ENCODE peak calls at places on chromosomes 2 and 18, in nine cellular contexts. Z, Y, R, U, D, H, V, M and C are unnamed samples.

GRCh38 chr18:79217979-79218604 is 148.9 kb downstream of the ATP9B start:
- DNase-seq in Z (peak; percentile 84), Y (no peak), R (no peak), U (no peak), D (peak; percentile 27), H (peak; percentile 12), V (no peak), M (no peak), C (no peak)

GRCh38 chr18:62500174-62500573 is 22.7 kb upstream of the ZCCHC2 start:
- DNase-seq in Z (no peak), Y (no peak), R (no peak), U (no peak), D (no peak), H (no peak), V (no peak), M (no peak), C (no peak)

GRCh38 chr2:233597522-233597921 is 19.9 kb upstream of the UGT1A8 start:
- DNase-seq in Z (no peak), Y (no peak), R (no peak), U (no peak), D (no peak), H (no peak), V (no peak), M (no peak), C (no peak)

GRCh38 chr18:46264255-46264654 is 160.1 kb downstream of the HAUS1 start:
- DNase-seq in Z (no peak), Y (peak; percentile 16), R (peak; percentile 87), U (no peak), D (no peak), H (no peak), V (no peak), M (no peak), C (no peak)

GRCh38 chr18:50458796-50459195 is 84.0 kb downstream of the SKA1 start:
- DNase-seq in Z (no peak), Y (no peak), R (no peak), U (no peak), D (no peak), H (no peak), V (no peak), M (no peak), C (no peak)

GRCh38 chr2:8310557-8311455 is 371.1 kb upstream of the ID2 start:
- DNase-seq in Z (no peak), Y (no peak), R (no peak), U (no peak), D (no peak), H (no peak), V (no peak), M (no peak), C (no peak)

GRCh38 chr2:119823734-119824334 is 64.1 kb downstream of the PTPN4 start:
- DNase-seq in Z (no peak), Y (no peak), R (peak; percentile 70), U (no peak), D (no peak), H (peak; percentile 42), V (no peak), M (no peak), C (no peak)

GRCh38 chr2:188678921-188679320 is 295.3 kb upstream of the COL3A1 start:
- DNase-seq in Z (no peak), Y (no peak), R (no peak), U (no peak), D (no peak), H (no peak), V (no peak), M (no peak), C (no peak)

GRCh38 chr2:75870654-75871137 is 160.0 kb upstream of the GCFC2 start:
- DNase-seq in Z (no peak), Y (no peak), R (peak; percentile 31), U (no peak), D (no peak), H (no peak), V (no peak), M (no peak), C (no peak)

GRCh38 chr2:11343626-11344341 is 652 bp downstream of the ROCK2 start:
- DNase-seq in Z (peak; percentile 80), Y (no peak), R (peak; percentile 70), U (no peak), D (peak; percentile 32), H (peak; percentile 58), V (peak; percentile 76), M (peak; percentile 67), C (no peak)

GRCh38 chr2:171864357-171864985 is 29.6 kb downstream of the SLC25A12 start:
- DNase-seq in Z (no peak), Y (no peak), R (no peak), U (no peak), D (no peak), H (no peak), V (no peak), M (no peak), C (no peak)

GRCh38 chr2:105431367-105432088 is 32.7 kb upstream of the FHL2 start:
- DNase-seq in Z (peak; percentile 90), Y (no peak), R (no peak), U (peak; percentile 63), D (no peak), H (no peak), V (no peak), M (peak; percentile 36), C (no peak)

GRCh38 chr18:10100236-10100635 is 186.4 kb downstream of the VAPA start:
- DNase-seq in Z (no peak), Y (no peak), R (no peak), U (no peak), D (no peak), H (no peak), V (no peak), M (no peak), C (no peak)

GRCh38 chr2:112141623-112142001 is 3.4 kb downstream of the FBLN7 start:
- DNase-seq in Z (no peak), Y (no peak), R (no peak), U (no peak), D (no peak), H (no peak), V (no peak), M (no peak), C (no peak)

GRCh38 chr2:219684721-219685689 is 57.6 kb downstream of the SLC4A3 start:
- DNase-seq in Z (peak; percentile 83), Y (peak; percentile 90), R (peak; percentile 89), U (peak; percentile 81), D (peak; percentile 73), H (peak; percentile 62), V (peak; percentile 73), M (peak; percentile 75), C (peak; percentile 43)

GRCh38 chr18:56000041-56000440 is 412.0 kb upstream of the TCF4 start:
- DNase-seq in Z (no peak), Y (no peak), R (no peak), U (no peak), D (no peak), H (no peak), V (no peak), M (no peak), C (no peak)

DNA sequence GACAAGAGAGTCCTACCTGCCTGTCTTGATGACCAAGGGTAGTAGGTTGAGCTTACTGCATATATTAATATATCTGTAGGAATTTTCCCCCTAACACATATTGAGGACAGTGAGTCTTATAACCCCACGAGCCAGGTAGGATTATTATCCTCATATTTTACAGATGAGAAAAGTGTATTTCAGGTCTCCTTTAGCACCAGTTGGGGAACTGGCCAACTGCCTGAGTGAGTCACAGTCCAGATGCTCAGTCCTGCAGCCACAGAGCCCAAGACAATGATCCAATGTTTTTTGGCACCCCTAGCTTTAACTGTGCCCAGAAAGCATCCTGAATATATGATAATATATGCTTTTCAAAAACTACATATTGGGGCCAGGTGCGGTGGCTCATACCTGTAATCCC is 30.8 kb upstream of the GLS start:
- DNase-seq in Z (no peak), Y (no peak), R (no peak), U (no peak), D (no peak), H (no peak), V (no peak), M (no peak), C (no peak)
- H3K27ac ChIP-seq in Z (no peak overlapping the region), Y (no peak overlapping the region), R (no peak overlapping the region), U (no peak overlapping the region), D (no peak overlapping the region), H (no peak overlapping the region), V (no peak overlapping the region), M (no peak overlapping the region), C (no peak overlapping the region)

DNA sequence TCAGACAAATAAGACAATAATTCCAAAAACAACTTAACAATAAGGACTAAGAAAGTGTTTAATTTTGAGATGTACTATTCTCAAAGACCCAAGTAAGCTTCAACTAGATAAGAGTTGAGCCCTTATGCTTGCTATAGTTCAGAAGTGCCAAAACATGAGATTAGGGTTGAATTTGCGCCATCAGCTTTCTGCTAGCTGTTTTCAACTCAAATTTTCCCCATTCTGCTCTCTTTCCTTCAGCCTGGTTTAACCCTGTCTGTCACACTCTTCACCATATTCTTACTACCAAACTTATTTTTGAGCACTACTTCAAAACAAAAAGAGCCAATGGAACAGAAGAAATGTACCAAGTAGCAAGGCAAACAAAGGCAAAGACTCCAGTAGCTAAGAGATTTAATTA is 4.1 kb downstream of the NFE2L2 start:
- DNase-seq in Z (no peak), Y (no peak), R (no peak), U (no peak), D (no peak), H (no peak), V (no peak), M (no peak), C (no peak)
- H3K4me3 ChIP-seq in Z (no peak overlapping the region), Y (no peak overlapping the region), R (no peak overlapping the region), U (peak overlapping the region; percentile 75), D (peak overlapping the region; percentile 76), H (no peak overlapping the region), V (no peak overlapping the region), M (no peak overlapping the region), C (peak overlapping the region; percentile 75)

GRCh38 chr2:55239656-55240222 is 7.3 kb downstream of the RPS27A start:
- DNase-seq in Z (no peak), Y (no peak), R (no peak), U (no peak), D (no peak), H (no peak), V (no peak), M (no peak), C (no peak)

GRCh38 chr2:55233658-55233940 is 1.1 kb downstream of the RPS27A start:
- DNase-seq in Z (no peak), Y (no peak), R (no peak), U (no peak), D (no peak), H (no peak), V (no peak), M (no peak), C (no peak)

GRCh38 chr2:55232863-55233657 is 572 bp downstream of the RPS27A start:
- DNase-seq in Z (peak; percentile 75), Y (no peak), R (no peak), U (no peak), D (peak; percentile 43), H (peak; percentile 37), V (no peak), M (peak; percentile 57), C (no peak)

GRCh38 chr2:55235724-55236538 is 3.4 kb downstream of the RPS27A start:
- DNase-seq in Z (no peak), Y (no peak), R (no peak), U (no peak), D (no peak), H (peak; percentile 12), V (no peak), M (no peak), C (no peak)

GRCh38 chr2:55236992-55237543 is 4.6 kb downstream of the RPS27A start:
- DNase-seq in Z (no peak), Y (no peak), R (no peak), U (no peak), D (no peak), H (no peak), V (no peak), M (no peak), C (no peak)
- TF ChIP-seq POLR2AphosphoS5 in Z (no peak), Y (peak; percentile 49), R (no peak), U (no peak), D (no peak), H (no peak), V (peak; percentile 21), M (no peak), C (peak; percentile 76)

GRCh38 chr2:241873803-241874110 is 4.2 kb downstream of the RTP5 start:
- DNase-seq in Z (no peak), Y (no peak), R (no peak), U (no peak), D (no peak), H (no peak), V (no peak), M (no peak), C (no peak)
- H3K27ac ChIP-seq in Z (no peak overlapping the region), Y (no peak overlapping the region), R (no peak overlapping the region), U (no peak overlapping the region), D (no peak overlapping the region), H (no peak overlapping the region), V (no peak overlapping the region), M (no peak overlapping the region), C (no peak overlapping the region)